ENCODE peak calls at places on chromosomes 4 and X, in nine cellular contexts. W, T, G, X, N, M, O, J and Y are unnamed samples.
A peak's percentile ranks its signal among the peaks of the same experiment; 100 is the strongest.

GRCh38 chr4:110634320-110635154 is 11.7 kb upstream of the PITX2 start:
- DNase-seq in J (no peak), X (no peak), O (no peak), G (no peak), M (no peak), T (peak; percentile 5), N (no peak), W (no peak), Y (no peak)

GRCh38 chr4:181775298-181775697 is 467.9 kb upstream of the TENM3 start:
- DNase-seq in J (no peak), X (no peak), N (no peak), M (no peak), T (no peak), W (no peak), G (no peak), O (no peak), Y (no peak)

GRCh38 chr4:156374069-156374468 is 420.4 kb upstream of the CTSO start:
- DNase-seq in W (no peak), N (no peak), J (no peak), G (no peak), M (peak; percentile 34), X (no peak), O (no peak), T (no peak), Y (no peak)

GRCh38 chr4:13942936-13943335 is 315.4 kb upstream of the BOD1L1 start:
- DNase-seq in G (no peak), W (no peak), T (no peak), N (no peak), J (no peak), O (no peak), M (no peak), X (no peak), Y (no peak)

GRCh38 chr4:26015133-26015651 is 101.2 kb downstream of the SMIM20 start:
- DNase-seq in O (peak; percentile 71), J (peak; percentile 87), M (no peak), W (no peak), T (no peak), X (no peak), G (no peak), N (peak; percentile 97), Y (peak; percentile 17)

GRCh38 chr4:155796031-155796430 is 37.2 kb downstream of the GUCY1B1 start:
- DNase-seq in T (peak; percentile 3), M (peak; percentile 38), W (no peak), N (peak; percentile 52), X (no peak), J (no peak), G (no peak), O (no peak), Y (no peak)

GRCh38 chr4:40564004-40564403 is 65.7 kb downstream of the RBM47 start:
- DNase-seq in M (no peak), J (no peak), X (no peak), N (no peak), T (no peak), G (no peak), O (no peak), W (no peak), Y (no peak)

GRCh38 chr4:6222761-6223292 is 22.5 kb upstream of the JAKMIP1 start:
- DNase-seq in T (no peak), G (no peak), O (no peak), X (no peak), M (no peak), W (no peak), J (no peak), N (no peak), Y (no peak)

GRCh38 chrX:121256653-121257052 is 209.2 kb downstream of the GLUD2 start:
- DNase-seq in W (no peak), T (no peak), N (no peak), G (no peak), O (no peak), J (no peak), X (no peak), M (no peak), Y (no peak)

GRCh38 chr4:121050251-121050650 is 22.1 kb downstream of the NDNF start:
- DNase-seq in G (peak; percentile 11), J (no peak), O (no peak), W (no peak), N (no peak), T (no peak), M (peak; percentile 52), X (no peak), Y (no peak)

GRCh38 chr4:101184668-101185067 is 162.7 kb downstream of the PPP3CA start:
- DNase-seq in M (no peak), N (no peak), T (no peak), G (no peak), O (no peak), X (peak; percentile 65), W (no peak), J (no peak), Y (no peak)

GRCh38 chr4:31187979-31188378 is 467.8 kb downstream of the PCDH7 start:
- DNase-seq in T (no peak), W (no peak), M (no peak), N (no peak), G (no peak), X (no peak), O (no peak), J (no peak), Y (no peak)

GRCh38 chr4:26288308-26288982 is 32.4 kb upstream of the RBPJ start:
- DNase-seq in M (no peak), J (no peak), O (no peak), N (peak; percentile 77), T (peak; percentile 81), G (no peak), X (no peak), W (no peak), Y (no peak)

GRCh38 chr4:102819588-102820365 is 7.6 kb downstream of the UBE2D3 start:
- DNase-seq in T (no peak), W (no peak), N (peak; percentile 30), M (no peak), O (no peak), J (no peak), G (peak; percentile 34), X (no peak), Y (no peak)

GRCh38 chr4:102817613-102818268 is 9.6 kb downstream of the UBE2D3 start:
- DNase-seq in W (no peak), G (no peak), J (no peak), N (no peak), M (no peak), T (no peak), X (no peak), O (no peak), Y (no peak)

GRCh38 chr4:102815981-102816380 is 11.4 kb downstream of the UBE2D3 start:
- DNase-seq in W (no peak), J (no peak), T (peak; percentile 78), M (peak; percentile 11), N (peak; percentile 95), G (peak; percentile 19), X (no peak), O (no peak), Y (no peak)

GRCh38 chr4:102817021-102817605 is 10.2 kb downstream of the UBE2D3 start:
- DNase-seq in G (no peak), O (no peak), X (no peak), M (no peak), J (no peak), N (no peak), W (no peak), T (no peak), Y (no peak)
- H3K4me1 ChIP-seq in G (peaks cover 45% of the 10 kb centered on the region), O (peaks cover 15% of the 10 kb centered on the region), X (peaks cover 55% of the 10 kb centered on the region), M (peaks cover 53% of the 10 kb centered on the region), J (no peaks in the 10 kb centered on the region), N (peaks cover 2% of the 10 kb centered on the region), W (peaks cover 9% of the 10 kb centered on the region), T (peaks cover 42% of the 10 kb centered on the region), Y (peaks cover 60% of the 10 kb centered on the region)

DNA sequence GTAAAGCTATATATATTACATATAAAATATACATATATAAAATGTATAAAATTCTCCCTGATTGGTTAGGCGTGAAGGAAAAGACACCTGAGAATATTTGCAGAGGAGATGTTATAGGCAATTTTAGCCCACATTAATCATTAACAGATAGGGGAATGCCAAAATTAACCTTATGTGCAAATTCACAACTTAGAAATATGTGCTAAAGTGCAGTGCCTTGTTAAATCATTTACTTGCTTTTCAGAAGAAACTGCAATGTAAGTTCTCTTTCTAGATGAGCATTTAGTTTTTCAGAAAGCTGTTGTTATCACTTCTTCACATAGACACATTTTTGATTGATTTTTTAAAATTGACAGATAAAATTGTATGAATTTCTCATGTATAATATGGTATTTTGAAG is 5.6 kb downstream of the TASL start:
- DNase-seq in M (no peak), X (no peak), T (no peak), W (no peak), J (no peak), G (no peak), N (no peak), O (no peak), Y (no peak)
- H3K4me1 ChIP-seq in M (no peaks in the 10 kb centered on the region), X (no peaks in the 10 kb centered on the region), T (peaks cover 5% of the 10 kb centered on the region), W (no peaks in the 10 kb centered on the region), J (no peaks in the 10 kb centered on the region), G (no peaks in the 10 kb centered on the region), N (no peaks in the 10 kb centered on the region), O (no peaks in the 10 kb centered on the region), Y (no peaks in the 10 kb centered on the region)

GRCh38 chrX:154094833-154095232 is 2.7 kb downstream of the MECP2 start:
- DNase-seq in O (no peak), X (no peak), M (no peak), J (no peak), W (no peak), G (no peak), T (no peak), N (no peak), Y (no peak)

GRCh38 chrX:154093965-154094364 is 3.6 kb downstream of the MECP2 start:
- DNase-seq in O (no peak), M (no peak), X (no peak), J (no peak), W (no peak), T (no peak), G (no peak), N (no peak), Y (no peak)

GRCh38 chrX:154090731-154091130 is 6.8 kb downstream of the MECP2 start:
- DNase-seq in J (no peak), T (no peak), N (no peak), X (no peak), W (no peak), O (no peak), M (no peak), G (no peak), Y (no peak)

GRCh38 chrX:154091678-154092077 is 5.8 kb downstream of the MECP2 start:
- DNase-seq in N (no peak), G (no peak), T (no peak), X (no peak), O (no peak), W (no peak), J (no peak), M (no peak), Y (no peak)

DNA sequence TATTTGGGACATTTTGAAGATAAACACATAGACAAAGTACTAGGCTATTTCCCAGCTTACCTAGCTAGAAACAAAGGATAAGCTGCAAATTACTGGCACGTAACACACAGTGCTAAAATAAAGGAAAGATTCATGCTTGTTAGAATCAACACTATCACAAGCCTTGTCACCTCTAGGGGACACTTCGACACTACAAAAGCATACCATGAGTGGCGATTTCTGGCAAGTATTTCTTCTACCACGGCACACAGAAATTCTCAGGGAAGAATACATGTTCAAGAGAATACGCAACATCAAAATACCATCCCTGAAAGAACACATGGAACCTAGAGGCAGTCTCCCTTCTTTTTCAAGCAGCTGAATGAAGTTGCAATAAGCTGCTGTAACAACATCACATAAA is 5.1 kb downstream of the MECP2 start:
- DNase-seq in X (no peak), J (no peak), G (no peak), N (no peak), T (no peak), O (no peak), W (no peak), M (no peak), Y (no peak)
- H3K4me1 ChIP-seq in X (peaks cover 10% of the 10 kb centered on the region), J (peaks cover 3% of the 10 kb centered on the region), G (peaks cover 24% of the 10 kb centered on the region), N (peaks cover 5% of the 10 kb centered on the region), T (peaks cover 5% of the 10 kb centered on the region), O (no peaks in the 10 kb centered on the region), W (peaks cover 5% of the 10 kb centered on the region), M (no peaks in the 10 kb centered on the region), Y (peaks cover 6% of the 10 kb centered on the region)

GRCh38 chr4:184471872-184472539 is 2.3 kb downstream of the IRF2 start:
- DNase-seq in T (no peak), O (no peak), X (peak; percentile 43), M (peak; percentile 42), G (no peak), J (no peak), N (peak; percentile 30), W (no peak), Y (no peak)
- H3K4me1 ChIP-seq in T (peaks cover 18% of the 10 kb centered on the region), O (peaks cover 7% of the 10 kb centered on the region), X (peaks cover 14% of the 10 kb centered on the region), M (peaks cover 8% of the 10 kb centered on the region), G (peaks cover 26% of the 10 kb centered on the region), J (peaks cover 2% of the 10 kb centered on the region), N (peaks cover 4% of the 10 kb centered on the region), W (peaks cover 5% of the 10 kb centered on the region), Y (peaks cover 26% of the 10 kb centered on the region)